ENCODE peak calls at places on chromosomes 7 and 10, in nine cellular contexts. One of them, this sample, is unnamed. For H3K4me1 and H3K9me3, the result is how much of the 10 kb centered on the place peaks cover.

GRCh38 chr10:86329896-86330680 is 36.5 kb downstream of the GRID1 start:
- DNase-seq in IMR-90: no peak
- DNase-seq in sigmoid colon: peak
- DNase-seq in breast epithelium: no peak
- DNase-seq in naive thymus-derived CD4-positive, alpha-beta T cell: no peak
- DNase-seq in BE2C: no peak
- DNase-seq in left ventricle myocardium inferior: no peak
- DNase-seq in lower lobe of right lung: no peak
- DNase-seq in cardiac muscle cell: no peak
- DNase-seq in this sample: no peak

GRCh38 chr10:72086466-72087391 is 1.6 kb downstream of the SPOCK2 start:
- DNase-seq in IMR-90: peak
- DNase-seq in sigmoid colon: no peak
- DNase-seq in breast epithelium: no peak
- DNase-seq in naive thymus-derived CD4-positive, alpha-beta T cell: peak
- DNase-seq in BE2C: no peak
- DNase-seq in left ventricle myocardium inferior: peak
- DNase-seq in lower lobe of right lung: peak
- DNase-seq in cardiac muscle cell: no peak
- DNase-seq in this sample: no peak

GRCh38 chr7:5701085-5701914 is 80.2 kb downstream of the RNF216 start:
- DNase-seq in IMR-90: peak
- DNase-seq in sigmoid colon: no peak
- DNase-seq in breast epithelium: no peak
- DNase-seq in naive thymus-derived CD4-positive, alpha-beta T cell: peak
- DNase-seq in BE2C: no peak
- DNase-seq in left ventricle myocardium inferior: no peak
- DNase-seq in lower lobe of right lung: no peak
- DNase-seq in cardiac muscle cell: no peak
- DNase-seq in this sample: no peak

GRCh38 chr7:127776776-127777390 is 124.9 kb downstream of the SND1 start:
- DNase-seq in IMR-90: peak
- DNase-seq in sigmoid colon: no peak
- DNase-seq in breast epithelium: no peak
- DNase-seq in naive thymus-derived CD4-positive, alpha-beta T cell: no peak
- DNase-seq in BE2C: no peak
- DNase-seq in left ventricle myocardium inferior: no peak
- DNase-seq in lower lobe of right lung: no peak
- DNase-seq in cardiac muscle cell: peak
- DNase-seq in this sample: no peak

GRCh38 chr10:122949296-122949695 is 4.7 kb downstream of the C10orf88 start:
- DNase-seq in IMR-90: peak
- DNase-seq in sigmoid colon: no peak
- DNase-seq in breast epithelium: no peak
- DNase-seq in naive thymus-derived CD4-positive, alpha-beta T cell: no peak
- DNase-seq in BE2C: no peak
- DNase-seq in left ventricle myocardium inferior: no peak
- DNase-seq in lower lobe of right lung: no peak
- DNase-seq in cardiac muscle cell: no peak
- DNase-seq in this sample: no peak

GRCh38 chr10:17527530-17528146 is 73.2 kb upstream of the ST8SIA6 start:
- DNase-seq in IMR-90: peak
- DNase-seq in sigmoid colon: no peak
- DNase-seq in breast epithelium: no peak
- DNase-seq in naive thymus-derived CD4-positive, alpha-beta T cell: no peak
- DNase-seq in BE2C: no peak
- DNase-seq in left ventricle myocardium inferior: no peak
- DNase-seq in lower lobe of right lung: no peak
- DNase-seq in cardiac muscle cell: peak
- DNase-seq in this sample: peak

GRCh38 chr7:44213206-44213871 is 12.6 kb downstream of the YKT6 start:
- DNase-seq in IMR-90: no peak
- DNase-seq in sigmoid colon: peak
- DNase-seq in breast epithelium: no peak
- DNase-seq in naive thymus-derived CD4-positive, alpha-beta T cell: no peak
- DNase-seq in BE2C: no peak
- DNase-seq in left ventricle myocardium inferior: no peak
- DNase-seq in lower lobe of right lung: no peak
- DNase-seq in cardiac muscle cell: no peak
- DNase-seq in this sample: no peak

GRCh38 chr7:135714534-135715009 is 13.4 kb downstream of the SLC13A4 start:
- DNase-seq in IMR-90: peak
- DNase-seq in sigmoid colon: no peak
- DNase-seq in breast epithelium: no peak
- DNase-seq in naive thymus-derived CD4-positive, alpha-beta T cell: no peak
- DNase-seq in BE2C: peak
- DNase-seq in left ventricle myocardium inferior: no peak
- DNase-seq in lower lobe of right lung: no peak
- DNase-seq in cardiac muscle cell: peak
- DNase-seq in this sample: no peak

DNA sequence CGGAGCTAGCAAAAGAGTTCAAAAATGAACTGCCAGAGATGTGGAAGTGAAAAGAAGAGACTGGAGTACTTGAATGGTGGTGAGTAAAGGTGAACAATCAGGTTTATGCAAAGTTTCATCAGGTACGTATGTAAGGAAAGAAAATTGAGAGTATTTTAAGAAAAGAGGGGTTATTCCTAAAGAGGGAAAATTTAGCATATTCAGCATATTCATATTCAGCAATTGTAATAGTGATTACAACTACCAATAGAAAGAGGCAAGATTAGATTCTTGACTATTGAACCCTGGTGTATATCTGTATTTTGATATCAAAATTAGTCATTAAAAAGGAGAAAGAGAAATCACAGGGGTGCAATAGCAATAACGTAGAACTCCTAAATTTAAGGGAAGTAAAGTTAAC is 100.9 kb downstream of the TES start:
- DNase-seq in IMR-90: no peak
- DNase-seq in sigmoid colon: no peak
- DNase-seq in breast epithelium: no peak
- DNase-seq in naive thymus-derived CD4-positive, alpha-beta T cell: no peak
- DNase-seq in BE2C: no peak
- DNase-seq in left ventricle myocardium inferior: no peak
- DNase-seq in lower lobe of right lung: no peak
- DNase-seq in cardiac muscle cell: no peak
- DNase-seq in this sample: no peak
- H3K4me3 ChIP-seq in IMR-90: no peak
- H3K4me3 ChIP-seq in sigmoid colon: no peak
- H3K4me3 ChIP-seq in breast epithelium: no peak
- H3K4me3 ChIP-seq in naive thymus-derived CD4-positive, alpha-beta T cell: no peak
- H3K4me3 ChIP-seq in BE2C: no peak
- H3K4me3 ChIP-seq in left ventricle myocardium inferior: no peak
- H3K4me3 ChIP-seq in lower lobe of right lung: no peak
- H3K4me3 ChIP-seq in cardiac muscle cell: no peak
- H3K4me3 ChIP-seq in this sample: no peak

GRCh38 chr10:132542819-132543218 is 5.2 kb downstream of the INPP5A start:
- DNase-seq in IMR-90: no peak
- DNase-seq in sigmoid colon: no peak
- DNase-seq in breast epithelium: no peak
- DNase-seq in naive thymus-derived CD4-positive, alpha-beta T cell: no peak
- DNase-seq in BE2C: no peak
- DNase-seq in left ventricle myocardium inferior: no peak
- DNase-seq in lower lobe of right lung: no peak
- DNase-seq in cardiac muscle cell: no peak
- DNase-seq in this sample: no peak
- H3K4me1 ChIP-seq in IMR-90: under half
- H3K4me1 ChIP-seq in sigmoid colon: half or more
- H3K4me1 ChIP-seq in breast epithelium: under half
- H3K4me1 ChIP-seq in naive thymus-derived CD4-positive, alpha-beta T cell: under half
- H3K4me1 ChIP-seq in BE2C: under half
- H3K4me1 ChIP-seq in left ventricle myocardium inferior: half or more
- H3K4me1 ChIP-seq in lower lobe of right lung: half or more
- H3K4me1 ChIP-seq in cardiac muscle cell: under half
- H3K4me1 ChIP-seq in this sample: under half

DNA sequence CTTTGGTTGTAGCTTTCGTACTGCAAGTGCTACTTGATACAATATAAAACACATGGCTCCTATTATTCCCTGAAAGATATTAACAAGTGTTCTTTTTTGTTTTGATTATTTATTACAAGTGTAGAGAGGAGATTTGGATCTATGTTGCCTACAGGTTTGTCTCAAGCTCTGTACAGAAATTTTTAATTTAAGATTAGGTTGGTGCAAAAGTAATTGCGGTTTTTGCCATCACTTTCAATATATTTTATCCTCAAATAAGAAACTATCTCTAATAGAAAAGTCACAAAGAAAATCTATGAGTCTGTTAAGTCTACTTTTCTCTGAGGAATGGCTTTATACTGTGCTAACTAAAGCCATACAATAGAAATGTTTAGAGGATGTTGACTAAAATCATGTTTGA is 1086.1 kb downstream of the GRM8 start:
- DNase-seq in IMR-90: no peak
- DNase-seq in sigmoid colon: no peak
- DNase-seq in breast epithelium: no peak
- DNase-seq in naive thymus-derived CD4-positive, alpha-beta T cell: no peak
- DNase-seq in BE2C: no peak
- DNase-seq in left ventricle myocardium inferior: no peak
- DNase-seq in lower lobe of right lung: no peak
- DNase-seq in cardiac muscle cell: no peak
- DNase-seq in this sample: no peak
- H3K9me3 ChIP-seq in IMR-90: under half
- H3K9me3 ChIP-seq in sigmoid colon: under half
- H3K9me3 ChIP-seq in breast epithelium: under half
- H3K9me3 ChIP-seq in naive thymus-derived CD4-positive, alpha-beta T cell: under half
- H3K9me3 ChIP-seq in BE2C: under half
- H3K9me3 ChIP-seq in left ventricle myocardium inferior: under half
- H3K9me3 ChIP-seq in lower lobe of right lung: under half
- H3K9me3 ChIP-seq in cardiac muscle cell: under half
- H3K9me3 ChIP-seq in this sample: under half

DNA sequence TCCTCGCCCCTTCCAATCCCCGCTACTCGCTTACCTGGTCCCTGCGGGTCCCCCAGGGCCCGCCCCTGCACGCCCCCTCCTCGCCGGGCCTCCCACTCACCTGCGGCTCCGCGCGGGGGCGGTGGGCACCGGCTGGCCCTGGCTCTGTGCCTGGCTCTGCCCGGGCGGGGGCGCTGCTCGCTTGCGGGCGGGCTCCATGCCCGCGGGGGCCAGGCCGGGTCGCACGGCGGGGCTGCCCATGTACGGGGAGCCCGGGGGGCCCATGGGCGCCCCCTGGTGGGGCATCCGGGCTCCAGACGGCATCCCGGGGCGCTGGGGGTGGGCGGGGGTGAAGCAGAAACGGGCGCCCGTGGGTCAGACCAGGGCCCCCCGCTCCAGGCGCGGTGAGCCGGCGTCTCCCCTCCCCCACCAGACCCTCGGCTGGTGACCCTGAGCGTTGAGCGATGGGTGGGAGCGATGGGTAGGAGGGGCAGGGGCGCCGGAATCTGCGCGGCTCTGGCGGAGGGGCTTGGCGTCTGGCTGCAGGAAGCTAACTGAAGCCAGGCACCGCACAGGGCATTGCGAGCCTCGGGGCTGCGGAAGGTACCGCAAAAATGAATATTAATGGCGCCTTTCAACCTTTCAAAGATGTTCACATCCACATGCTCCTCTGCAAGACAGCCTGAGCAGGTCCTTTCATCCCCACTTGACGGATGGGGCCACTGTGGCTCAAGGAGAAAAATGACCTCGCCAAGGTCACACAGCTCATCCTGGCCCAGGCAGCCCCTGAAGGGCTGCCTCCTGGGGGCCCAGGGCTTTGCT is 2.9 kb downstream of the SMARCD3 start:
- DNase-seq in IMR-90: no peak
- DNase-seq in sigmoid colon: no peak
- DNase-seq in breast epithelium: no peak
- DNase-seq in naive thymus-derived CD4-positive, alpha-beta T cell: peak
- DNase-seq in BE2C: peak
- DNase-seq in left ventricle myocardium inferior: no peak
- DNase-seq in lower lobe of right lung: peak
- DNase-seq in cardiac muscle cell: no peak
- DNase-seq in this sample: peak
- H3K4me3 ChIP-seq in IMR-90: no peak
- H3K4me3 ChIP-seq in sigmoid colon: peak
- H3K4me3 ChIP-seq in breast epithelium: peak
- H3K4me3 ChIP-seq in naive thymus-derived CD4-positive, alpha-beta T cell: peak
- H3K4me3 ChIP-seq in BE2C: peak
- H3K4me3 ChIP-seq in left ventricle myocardium inferior: peak
- H3K4me3 ChIP-seq in lower lobe of right lung: peak
- H3K4me3 ChIP-seq in cardiac muscle cell: peak
- H3K4me3 ChIP-seq in this sample: peak

GRCh38 chr10:113957013-113957412 is 86.7 kb upstream of the ADRB1 start:
- DNase-seq in IMR-90: peak
- DNase-seq in sigmoid colon: no peak
- DNase-seq in breast epithelium: peak
- DNase-seq in naive thymus-derived CD4-positive, alpha-beta T cell: no peak
- DNase-seq in BE2C: no peak
- DNase-seq in left ventricle myocardium inferior: no peak
- DNase-seq in lower lobe of right lung: no peak
- DNase-seq in cardiac muscle cell: peak
- DNase-seq in this sample: no peak
- H3K4me1 ChIP-seq in IMR-90: under half
- H3K4me1 ChIP-seq in sigmoid colon: under half
- H3K4me1 ChIP-seq in breast epithelium: under half
- H3K4me1 ChIP-seq in naive thymus-derived CD4-positive, alpha-beta T cell: under half
- H3K4me1 ChIP-seq in BE2C: under half
- H3K4me1 ChIP-seq in left ventricle myocardium inferior: under half
- H3K4me1 ChIP-seq in lower lobe of right lung: under half
- H3K4me1 ChIP-seq in cardiac muscle cell: under half
- H3K4me1 ChIP-seq in this sample: under half